ENCODE peak calls at places on chromosomes 13 and 19, in seven cellular contexts. G, X, H, O, I, P and A are unnamed samples.

GRCh38 chr13:98878421-98879126 is 99.3 kb downstream of the DOCK9 start:
- DNase-seq in G (no peak), X (no peak), H (no peak), O (no peak), I (no peak), P (no peak), A (peak)

GRCh38 chr19:1410789-1411188 is 3.4 kb downstream of the DAZAP1 start:
- DNase-seq in G (no peak), X (no peak), H (no peak), O (no peak), I (no peak), P (no peak), A (no peak)

GRCh38 chr19:29539131-29539530 is 13.3 kb downstream of the VSTM2B start:
- DNase-seq in G (no peak), X (no peak), H (no peak), O (no peak), I (no peak), P (no peak), A (no peak)

GRCh38 chr13:59665184-59665583 is 498.5 kb downstream of the DIAPH3 start:
- DNase-seq in G (no peak), X (no peak), H (no peak), O (no peak), I (no peak), P (no peak), A (no peak)

GRCh38 chr13:40518481-40518882 is 148.0 kb downstream of the FOXO1 start:
- DNase-seq in G (no peak), X (no peak), H (no peak), O (no peak), I (no peak), P (no peak), A (no peak)

GRCh38 chr13:89574077-89574476 is 1773.4 kb upstream of the MIR17HG start:
- DNase-seq in G (no peak), X (no peak), H (no peak), O (no peak), I (no peak), P (no peak), A (no peak)

GRCh38 chr19:29268103-29268502 is 55.2 kb upstream of the UQCRFS1 start:
- DNase-seq in G (no peak), X (no peak), H (no peak), O (no peak), I (no peak), P (no peak), A (no peak)

GRCh38 chr13:63408227-63409202 is 1992.9 kb upstream of the PCDH20 start:
- DNase-seq in G (peak), X (no peak), H (no peak), O (no peak), I (no peak), P (peak), A (peak)

GRCh38 chr19:49442354-49442753 is 1.0 kb upstream of the SLC17A7 start:
- DNase-seq in G (no peak), X (no peak), H (peak), O (no peak), I (no peak), P (no peak), A (no peak)

GRCh38 chr19:12162513-12162881 is 399 bp upstream of the ZNF136 start:
- DNase-seq in G (no peak), X (no peak), H (no peak), O (no peak), I (no peak), P (no peak), A (no peak)

GRCh38 chr13:113555141-113555540 is 29.4 kb upstream of the TFDP1 start:
- DNase-seq in G (no peak), X (peak), H (peak), O (no peak), I (no peak), P (no peak), A (no peak)

GRCh38 chr13:27997904-27998522 is 9.5 kb upstream of the URAD start:
- DNase-seq in G (peak), X (no peak), H (peak), O (peak), I (peak), P (peak), A (peak)

GRCh38 chr19:15897738-15898276 is at the start of gene CYP4F2:
- DNase-seq in G (no peak), X (no peak), H (peak), O (no peak), I (no peak), P (no peak), A (no peak)

GRCh38 chr19:752652-753517 is 2.0 kb downstream of the MISP start:
- DNase-seq in G (peak), X (no peak), H (peak), O (peak), I (peak), P (peak), A (peak)

GRCh38 chr13:102968572-102969228 is 97.5 kb downstream of the SLC10A2 start:
- DNase-seq in G (no peak), X (no peak), H (peak), O (no peak), I (no peak), P (no peak), A (no peak)

GRCh38 chr13:30305456-30305855 is 1.9 kb downstream of the KATNAL1 start:
- DNase-seq in G (no peak), X (no peak), H (no peak), O (no peak), I (no peak), P (no peak), A (no peak)

GRCh38 chr19:35162471-35163326 is 8.2 kb downstream of the FXYD5 start:
- DNase-seq in G (no peak), X (no peak), H (no peak), O (no peak), I (no peak), P (no peak), A (peak)

GRCh38 chr13:41356788-41357187 is 45.7 kb downstream of the NAA16 start:
- DNase-seq in G (no peak), X (no peak), H (no peak), O (no peak), I (no peak), P (no peak), A (no peak)

GRCh38 chr19:54448037-54448773 is 794 bp upstream of the LENG8 start:
- DNase-seq in G (peak), X (peak), H (peak), O (peak), I (peak), P (peak), A (peak)

GRCh38 chr13:33119886-33120543 is 103.8 kb downstream of the KL start:
- DNase-seq in G (no peak), X (no peak), H (no peak), O (no peak), I (peak), P (no peak), A (no peak)

GRCh38 chr19:4454621-4454951 is 3.0 kb downstream of the UBXN6 start:
- DNase-seq in G (no peak), X (no peak), H (no peak), O (no peak), I (no peak), P (no peak), A (no peak)

GRCh38 chr19:4453232-4454179 is 4.1 kb downstream of the UBXN6 start:
- DNase-seq in G (no peak), X (no peak), H (no peak), O (peak), I (no peak), P (no peak), A (no peak)

GRCh38 chr19:4455742-4456565 is 1.6 kb downstream of the UBXN6 start:
- DNase-seq in G (peak), X (peak), H (peak), O (peak), I (peak), P (peak), A (peak)

GRCh38 chr19:4456566-4456842 is 1.1 kb downstream of the UBXN6 start:
- DNase-seq in G (peak), X (peak), H (peak), O (peak), I (peak), P (peak), A (peak)

GRCh38 chr19:4454952-4455738 is 2.4 kb downstream of the UBXN6 start:
- DNase-seq in G (peak), X (peak), H (no peak), O (peak), I (peak), P (peak), A (peak)
- H3K4me3 ChIP-seq in G (peak), X (peak), H (no peak), O (no peak), I (peak), P (no peak), A (peak)

DNA sequence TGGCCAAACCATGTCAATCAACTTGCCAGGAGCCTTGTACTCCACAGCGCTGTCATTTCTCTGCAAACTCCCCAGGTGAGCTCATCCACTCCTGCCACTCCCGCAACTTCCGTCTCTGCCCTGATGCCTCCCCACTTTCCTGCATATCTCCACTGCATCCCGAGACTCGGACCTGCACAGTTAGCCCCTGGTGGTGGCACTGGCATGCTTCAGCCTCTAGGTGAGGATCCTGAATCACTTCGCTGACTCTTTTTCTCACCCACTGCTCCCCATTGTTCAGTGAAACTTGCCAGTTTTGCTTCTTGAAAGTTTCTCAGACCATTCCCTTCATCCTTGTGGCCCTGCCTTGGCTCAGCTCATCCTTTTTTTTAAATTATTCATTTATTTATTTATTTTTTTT is 3.4 kb upstream of the CTU1 start:
- DNase-seq in G (no peak), X (no peak), H (no peak), O (no peak), I (no peak), P (no peak), A (no peak)
- TF ChIP-seq CTCF in G (peak), X (no peak), H (no peak), O (no peak), I (peak), P (peak), A (no peak)

GRCh38 chr19:45512881-45513483 is 5.7 kb downstream of the VASP start:
- DNase-seq in G (no peak), X (no peak), H (no peak), O (no peak), I (no peak), P (no peak), A (no peak)

GRCh38 chr19:45517238-45517637 is 10.0 kb downstream of the VASP start:
- DNase-seq in G (no peak), X (no peak), H (no peak), O (no peak), I (no peak), P (no peak), A (no peak)

GRCh38 chr19:45515807-45516401 is 8.6 kb downstream of the VASP start:
- DNase-seq in G (no peak), X (no peak), H (peak), O (no peak), I (no peak), P (no peak), A (no peak)

GRCh38 chr19:45514376-45515051 is 7.2 kb downstream of the VASP start:
- DNase-seq in G (no peak), X (no peak), H (peak), O (no peak), I (no peak), P (no peak), A (no peak)

GRCh38 chr19:45515081-45515624 is 7.9 kb downstream of the VASP start:
- DNase-seq in G (no peak), X (no peak), H (peak), O (peak), I (no peak), P (no peak), A (no peak)
- H3K4me3 ChIP-seq in G (no peak), X (no peak), H (no peak), O (no peak), I (no peak), P (no peak), A (no peak)

GRCh38 chr19:21698215-21698614 is 69.2 kb downstream of the ZNF100 start:
- DNase-seq in G (peak), X (no peak), H (no peak), O (peak), I (peak), P (peak), A (peak)
- TF ChIP-seq CTCF in G (peak), X (peak), H (peak), O (peak), I (peak), P (peak), A (peak)

DNA sequence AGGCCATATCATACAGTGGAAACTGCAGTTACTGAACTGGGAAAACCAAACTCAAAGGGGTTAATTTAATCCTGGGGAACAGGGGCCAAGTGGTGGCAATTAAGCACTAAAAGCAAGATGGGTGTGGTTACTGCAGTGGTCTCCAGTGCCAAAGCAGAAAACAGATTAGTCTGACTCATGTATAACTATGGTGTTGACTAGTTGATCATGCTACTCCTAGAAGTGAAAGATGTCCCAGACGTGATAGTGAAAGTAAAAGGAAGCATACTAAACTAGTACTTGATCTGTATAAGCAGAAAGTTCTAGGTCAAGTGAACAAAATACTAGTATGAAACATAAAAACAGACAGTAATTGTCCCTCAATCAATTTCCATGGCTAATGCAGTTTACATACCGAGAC is 360.0 kb upstream of the SLITRK5 start:
- DNase-seq in G (no peak), X (no peak), H (no peak), O (no peak), I (no peak), P (no peak), A (no peak)
- H3K4me3 ChIP-seq in G (no peak), X (no peak), H (no peak), O (no peak), I (no peak), P (no peak), A (no peak)

DNA sequence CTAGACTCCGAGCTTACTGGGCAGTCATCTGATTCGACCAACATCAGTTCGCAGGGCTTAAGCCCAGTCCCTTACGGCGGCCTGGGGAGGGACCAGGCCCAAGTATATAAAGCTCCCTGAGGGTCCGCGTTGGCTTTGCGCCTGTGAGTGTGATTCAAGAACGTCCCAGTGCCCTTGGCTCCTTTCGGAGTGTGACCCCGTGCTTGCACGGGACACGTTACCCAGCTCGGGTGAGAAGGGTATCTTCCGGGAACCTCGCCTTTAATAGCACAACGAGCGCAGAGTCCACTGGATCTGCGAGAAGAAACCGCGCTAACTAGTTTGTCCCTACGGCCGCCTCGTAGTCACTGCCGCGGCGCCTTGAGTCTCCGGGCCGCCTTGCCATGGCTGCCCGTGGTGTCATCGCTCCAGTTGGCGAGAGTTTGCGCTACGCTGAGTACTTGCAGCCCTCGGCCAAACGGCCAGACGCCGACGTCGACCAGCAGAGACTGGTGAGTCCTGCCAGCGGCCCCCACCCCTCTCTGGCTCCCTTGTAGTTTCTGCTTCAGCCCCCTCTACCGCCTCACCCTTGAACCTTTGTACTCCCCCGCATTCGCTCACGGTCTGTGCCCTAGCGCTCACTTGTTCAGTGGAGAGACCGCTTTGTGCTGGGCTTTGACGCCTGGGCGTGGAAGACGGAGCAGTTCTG is at the start of gene DNAJC15:
- DNase-seq in G (peak), X (peak), H (peak), O (peak), I (peak), P (peak), A (peak)
- TF ChIP-seq CTCF in G (no peak), X (no peak), H (peak), O (no peak), I (no peak), P (peak), A (peak)

DNA sequence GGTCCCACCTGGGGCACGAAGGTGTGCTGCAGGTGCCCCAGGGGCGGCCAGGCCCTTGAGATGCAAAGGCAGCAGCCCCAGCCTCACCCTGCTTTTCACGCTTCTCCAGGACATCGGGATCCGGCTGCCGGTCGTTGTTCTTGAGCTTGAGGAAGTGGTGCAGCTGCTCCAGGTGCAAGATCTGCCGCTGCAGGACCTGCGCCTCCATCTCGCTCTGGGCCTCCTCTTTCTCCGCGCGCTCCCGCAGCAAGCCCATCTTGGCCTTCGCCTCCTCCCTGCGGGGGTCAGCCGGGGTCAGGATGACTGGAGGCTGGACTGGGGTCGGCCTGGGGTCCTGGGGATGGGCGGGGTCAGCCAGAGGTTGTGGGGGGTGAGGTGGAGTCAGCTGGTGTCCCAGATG is 21.5 kb upstream of the EMP3 start:
- DNase-seq in G (no peak), X (no peak), H (no peak), O (no peak), I (no peak), P (no peak), A (no peak)
- H3K4me3 ChIP-seq in G (no peak), X (no peak), H (no peak), O (no peak), I (no peak), P (no peak), A (no peak)

GRCh38 chr19:44891016-44891882 is at the start of gene TOMM40:
- DNase-seq in G (peak), X (no peak), H (peak), O (peak), I (peak), P (no peak), A (no peak)
- TF ChIP-seq CTCF in G (no peak), X (no peak), H (no peak), O (no peak), I (no peak), P (no peak), A (no peak)